ENCODE peak calls at places on chromosomes 16 and 17, in eight cellular contexts. N, E, I, T, R, W, A and O are unnamed samples.

GRCh38 chr17:73068322-73069153 is 23.9 kb downstream of the SLC39A11 start:
- DNase-seq in N (no peak), E (no peak), I (peak), T (peak), R (no peak), W (no peak), A (no peak), O (no peak)

GRCh38 chr17:15038656-15039055 is 226.5 kb downstream of the PMP22 start:
- DNase-seq in N (no peak), E (no peak), I (peak), T (peak), R (no peak), W (peak), A (no peak), O (no peak)

GRCh38 chr17:40980594-40980993 is 3.5 kb downstream of the KRT40 start:
- DNase-seq in N (no peak), E (peak), I (peak), T (no peak), R (no peak), W (no peak), A (no peak), O (no peak)

GRCh38 chr17:68239967-68240366 is 7.9 kb upstream of the AMZ2 start:
- DNase-seq in N (no peak), E (no peak), I (no peak), T (no peak), R (no peak), W (no peak), A (no peak), O (no peak)

GRCh38 chr16:15434425-15435215 is at the start of gene BMERB1:
- DNase-seq in N (peak), E (peak), I (peak), T (peak), R (peak), W (no peak), A (no peak), O (peak)

GRCh38 chr16:14172200-14172805 is 101.2 kb downstream of the MRTFB start:
- DNase-seq in N (no peak), E (no peak), I (no peak), T (no peak), R (no peak), W (peak), A (no peak), O (no peak)

GRCh38 chr17:21177401-21177800 is 36.6 kb downstream of the TMEM11 start:
- DNase-seq in N (no peak), E (no peak), I (no peak), T (no peak), R (peak), W (no peak), A (peak), O (peak)

GRCh38 chr16:87248704-87249103 is 68.5 kb downstream of the C16orf95 start:
- DNase-seq in N (no peak), E (no peak), I (no peak), T (no peak), R (peak), W (no peak), A (no peak), O (no peak)

GRCh38 chr16:4755687-4756086 is 11.3 kb downstream of the ZNF500 start:
- DNase-seq in N (no peak), E (no peak), I (no peak), T (no peak), R (no peak), W (no peak), A (no peak), O (no peak)

GRCh38 chr17:27630607-27631408 is at the start of gene LGALS9:
- DNase-seq in N (no peak), E (no peak), I (no peak), T (peak), R (no peak), W (no peak), A (peak), O (no peak)

GRCh38 chr17:35486920-35487727 is 38.6 kb upstream of the SLFN13 start:
- DNase-seq in N (no peak), E (no peak), I (peak), T (peak), R (peak), W (no peak), A (peak), O (peak)

GRCh38 chr16:89670496-89671431 is 13.1 kb downstream of the SPATA33 start:
- DNase-seq in N (no peak), E (no peak), I (peak), T (no peak), R (no peak), W (no peak), A (no peak), O (no peak)

GRCh38 chr17:64024781-64025731 is 4.6 kb upstream of the ICAM2 start:
- DNase-seq in N (no peak), E (no peak), I (no peak), T (no peak), R (no peak), W (no peak), A (no peak), O (no peak)

GRCh38 chr16:9124908-9125584 is 33.6 kb downstream of the HAPSTR1 start:
- DNase-seq in N (no peak), E (no peak), I (no peak), T (no peak), R (peak), W (no peak), A (no peak), O (peak)

GRCh38 chr17:12118617-12119016 is 97.9 kb downstream of the MAP2K4 start:
- DNase-seq in N (no peak), E (no peak), I (no peak), T (peak), R (no peak), W (no peak), A (no peak), O (no peak)

GRCh38 chr16:3938843-3939624 is 58.5 kb upstream of the CREBBP start:
- DNase-seq in N (peak), E (no peak), I (peak), T (peak), R (peak), W (no peak), A (peak), O (peak)

GRCh38 chr17:66783656-66784381 is 51.1 kb upstream of the CACNG5 start:
- DNase-seq in N (no peak), E (no peak), I (no peak), T (no peak), R (no peak), W (no peak), A (no peak), O (no peak)

GRCh38 chr17:40827746-40828453 is 5.5 kb upstream of the KRT10 start:
- DNase-seq in N (no peak), E (no peak), I (peak), T (peak), R (no peak), W (no peak), A (no peak), O (no peak)

GRCh38 chr17:68152161-68152571 is 95.7 kb upstream of the AMZ2 start:
- DNase-seq in N (no peak), E (no peak), I (no peak), T (no peak), R (no peak), W (no peak), A (no peak), O (no peak)

GRCh38 chr17:71084219-71084618 is 914.9 kb downstream of the KCNJ2 start:
- DNase-seq in N (no peak), E (no peak), I (peak), T (peak), R (no peak), W (no peak), A (no peak), O (no peak)

GRCh38 chr17:48596735-48597491 is 3.3 kb upstream of the HOXB5 start:
- DNase-seq in N (no peak), E (no peak), I (peak), T (no peak), R (no peak), W (no peak), A (no peak), O (no peak)

GRCh38 chr17:1590031-1590746 is 27.6 kb upstream of the PITPNA start:
- DNase-seq in N (no peak), E (no peak), I (peak), T (peak), R (no peak), W (peak), A (no peak), O (no peak)

GRCh38 chr16:73253922-73254480 is 206.1 kb upstream of the ZFHX3 start:
- DNase-seq in N (no peak), E (no peak), I (no peak), T (no peak), R (no peak), W (no peak), A (no peak), O (no peak)

GRCh38 chr16:3142770-3143169 is 7.9 kb downstream of the ZNF213 start:
- DNase-seq in N (no peak), E (no peak), I (no peak), T (no peak), R (no peak), W (no peak), A (no peak), O (no peak)

GRCh38 chr17:28549274-28550132 is 2.9 kb downstream of the UNC119 start:
- DNase-seq in N (no peak), E (no peak), I (no peak), T (no peak), R (no peak), W (no peak), A (peak), O (no peak)

GRCh38 chr16:22685162-22685830 is 128.7 kb upstream of the HS3ST2 start:
- DNase-seq in N (no peak), E (no peak), I (no peak), T (peak), R (no peak), W (no peak), A (no peak), O (no peak)

GRCh38 chr17:1638171-1638583 is 7.4 kb downstream of the SCARF1 start:
- DNase-seq in N (no peak), E (no peak), I (no peak), T (no peak), R (no peak), W (no peak), A (no peak), O (no peak)

GRCh38 chr17:40321502-40322416 is 12.8 kb downstream of the RARA start:
- DNase-seq in N (no peak), E (no peak), I (no peak), T (no peak), R (no peak), W (no peak), A (no peak), O (no peak)